ENCODE peak calls at places on chromosomes 11 and 22, in eight cellular contexts. L is endothelial cell of umbilical vein, P is esophagus muscularis mucosa, M is spleen, T is K562, Z is IMR-90, Q is transverse colon, S is NB4. X is an unnamed sample.

GRCh38 chr11:115084191-115084590 is 405.9 kb downstream of the NXPE2 start:
- DNase-seq in Q (no peak), L (no peak), P (no peak), Z (no peak), T (no peak), M (no peak), S (no peak), X (no peak)

GRCh38 chr11:118209037-118209436 is 15.8 kb downstream of the JAML start:
- DNase-seq in S (no peak), M (no peak), T (no peak), L (no peak), Q (no peak), P (no peak), Z (no peak), X (no peak)

GRCh38 chr11:87878373-87878779 is 296.9 kb downstream of the RAB38 start:
- DNase-seq in S (peak; percentile 44), Q (no peak), Z (peak; percentile 57), M (no peak), P (no peak), L (peak; percentile 43), T (peak; percentile 0), X (no peak)

GRCh38 chr11:7591992-7592391 is 78.2 kb downstream of the PPFIBP2 start:
- DNase-seq in S (peak; percentile 64), M (no peak), Z (no peak), L (no peak), P (no peak), Q (no peak), T (no peak), X (no peak)

GRCh38 chr11:98701541-98701940 is 319.2 kb upstream of the CNTN5 start:
- DNase-seq in M (no peak), Z (no peak), P (no peak), Q (no peak), T (no peak), L (no peak), S (no peak), X (no peak)

GRCh38 chr22:39724857-39725256 is 154.3 kb downstream of the CACNA1I start:
- DNase-seq in M (peak; percentile 40), L (no peak), Z (no peak), Q (no peak), P (no peak), T (no peak), S (no peak), X (peak; percentile 81)

GRCh38 chr11:105156231-105156630 is 16.7 kb upstream of the CARD18 start:
- DNase-seq in S (no peak), T (no peak), Z (no peak), M (no peak), L (peak; percentile 61), Q (no peak), P (no peak), X (no peak)

GRCh38 chr11:31641477-31642062 is 132.0 kb downstream of the ELP4 start:
- DNase-seq in P (no peak), T (peak; percentile 40), S (peak; percentile 16), Q (peak; percentile 8), Z (peak; percentile 36), L (peak; percentile 41), M (no peak), X (no peak)

GRCh38 chr11:29173660-29174062 is 843.2 kb downstream of the KCNA4 start:
- DNase-seq in S (no peak), M (no peak), P (no peak), Z (peak; percentile 99), L (peak; percentile 47), Q (no peak), T (no peak), X (no peak)

GRCh38 chr11:1805525-1805924 is 29.3 kb upstream of the SYT8 start:
- DNase-seq in P (no peak), Q (no peak), M (no peak), Z (no peak), L (no peak), T (no peak), S (no peak), X (no peak)

GRCh38 chr22:38272373-38273134 is at the start of gene TMEM184B:
- DNase-seq in S (peak; percentile 71), Z (peak; percentile 58), P (no peak), T (peak; percentile 79), Q (peak; percentile 83), L (peak; percentile 75), M (peak; percentile 94), X (peak; percentile 95)

GRCh38 chr11:68256331-68256741 is 15.4 kb downstream of the C11orf24 start:
- DNase-seq in S (no peak), M (no peak), Q (no peak), L (no peak), T (no peak), Z (peak; percentile 45), P (no peak), X (no peak)

GRCh38 chr11:100550910-100551309 is 136.2 kb upstream of the ARHGAP42 start:
- DNase-seq in M (no peak), Q (no peak), Z (no peak), P (no peak), T (no peak), S (no peak), L (no peak), X (no peak)

GRCh38 chr11:43937434-43938411 is 4.7 kb upstream of the C11orf96 start:
- DNase-seq in Q (no peak), P (no peak), S (peak; percentile 46), T (peak; percentile 23), L (peak; percentile 28), Z (peak; percentile 70), M (no peak), X (no peak)

GRCh38 chr22:39349967-39350802 is at the start of gene SYNGR1:
- DNase-seq in T (peak; percentile 14), Z (no peak), M (peak; percentile 78), P (no peak), S (no peak), Q (no peak), L (no peak), X (no peak)

GRCh38 chr22:39221999-39222686 is 22.6 kb downstream of the PDGFB start:
- DNase-seq in S (no peak), M (peak; percentile 41), T (no peak), Q (no peak), L (no peak), P (no peak), Z (no peak), X (no peak)

GRCh38 chr22:30606455-30607299 is at the start of gene TCN2:
- DNase-seq in T (peak; percentile 73), S (peak; percentile 91), P (peak; percentile 96), Q (peak; percentile 86), M (peak; percentile 88), Z (peak; percentile 77), L (peak; percentile 83), X (peak; percentile 60)

DNA sequence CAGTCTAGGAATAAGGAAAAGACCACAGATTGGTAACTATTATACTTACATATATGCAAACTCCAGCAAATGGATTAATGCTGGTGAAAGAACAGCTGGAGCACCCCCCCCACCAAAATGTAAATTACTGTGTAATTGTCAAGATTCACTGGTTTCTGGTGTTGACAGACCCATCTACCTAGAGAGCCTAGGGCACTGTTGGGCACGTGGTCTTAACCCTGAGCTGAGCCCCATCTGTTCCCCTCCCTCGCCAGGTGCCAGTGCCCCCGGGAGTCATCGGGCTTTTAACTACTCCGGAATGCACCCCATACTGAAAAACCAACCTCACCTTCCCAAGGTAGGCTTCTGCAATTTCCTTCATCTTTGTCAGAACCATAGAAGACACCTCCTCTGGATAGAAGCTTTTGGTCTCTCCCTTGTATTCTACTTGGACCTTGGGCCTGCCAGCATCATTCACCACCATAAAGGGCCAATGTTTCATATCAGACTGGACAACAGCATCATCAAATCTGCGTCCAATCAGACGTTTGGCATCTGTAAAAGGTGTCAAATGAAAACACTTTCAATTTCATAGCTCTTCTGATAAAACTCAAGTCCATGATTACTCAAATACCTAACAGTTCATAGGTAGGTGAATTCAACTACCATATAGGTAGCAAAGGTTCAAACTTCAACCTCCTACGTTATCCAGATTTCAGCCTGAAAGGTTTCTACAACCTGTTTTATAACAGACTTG is 1.5 kb downstream of the HSPA8 start:
- DNase-seq in S (peak; percentile 47), Z (no peak), T (no peak), Q (peak; percentile 20), P (no peak), L (no peak), M (no peak), X (no peak)
- TF ChIP-seq POLR2A in S (no peak), Z (peak; percentile 1), T (no peak), Q (no peak), P (no peak), L (no peak), M (no peak), X (no peak)

DNA sequence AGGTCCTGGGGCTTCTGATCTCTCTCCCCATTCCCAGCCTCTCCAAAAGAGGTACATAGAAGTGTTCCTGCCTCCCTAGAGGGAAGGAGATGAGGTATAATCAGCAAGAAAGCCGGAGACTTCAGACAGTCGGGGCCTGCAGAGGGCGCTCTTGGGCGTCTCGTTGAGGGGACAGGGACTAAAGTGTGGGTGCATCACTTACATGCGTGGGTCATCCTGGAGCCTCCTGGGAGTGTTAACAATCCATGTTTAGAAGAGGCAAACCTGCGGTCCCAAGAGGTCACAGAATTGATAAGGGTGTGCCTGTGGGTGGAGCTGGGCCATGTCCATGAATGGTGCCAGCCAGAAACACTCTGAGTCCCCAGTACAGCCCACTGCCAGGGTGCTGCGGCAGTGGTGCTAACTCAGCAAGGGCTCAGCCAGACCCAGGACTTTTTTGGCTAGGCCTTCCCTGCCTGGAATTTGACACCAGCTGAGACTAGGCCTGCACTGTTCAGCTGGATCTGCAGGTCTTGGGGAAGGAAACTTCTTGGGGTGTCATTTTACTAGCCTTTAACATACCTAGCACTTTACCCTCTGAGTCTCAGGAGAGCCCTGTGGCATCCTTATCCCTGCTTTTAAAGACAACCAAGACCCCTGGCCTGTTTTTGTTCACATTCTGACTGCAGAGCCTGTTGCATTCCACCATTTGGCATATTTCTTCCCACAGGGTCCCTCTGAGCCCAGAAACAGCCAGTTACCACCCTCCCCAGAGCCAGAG is 5.5 kb downstream of the YDJC start:
- DNase-seq in Q (peak; percentile 23), Z (peak; percentile 23), M (no peak), L (no peak), P (no peak), S (peak; percentile 59), T (peak; percentile 97), X (no peak)
- TF ChIP-seq CTCF in Q (peak; percentile 20), Z (peak; percentile 42), M (no peak), L (peak; percentile 59), P (no peak), S (peak; percentile 63), T (no peak), X (no peak)

DNA sequence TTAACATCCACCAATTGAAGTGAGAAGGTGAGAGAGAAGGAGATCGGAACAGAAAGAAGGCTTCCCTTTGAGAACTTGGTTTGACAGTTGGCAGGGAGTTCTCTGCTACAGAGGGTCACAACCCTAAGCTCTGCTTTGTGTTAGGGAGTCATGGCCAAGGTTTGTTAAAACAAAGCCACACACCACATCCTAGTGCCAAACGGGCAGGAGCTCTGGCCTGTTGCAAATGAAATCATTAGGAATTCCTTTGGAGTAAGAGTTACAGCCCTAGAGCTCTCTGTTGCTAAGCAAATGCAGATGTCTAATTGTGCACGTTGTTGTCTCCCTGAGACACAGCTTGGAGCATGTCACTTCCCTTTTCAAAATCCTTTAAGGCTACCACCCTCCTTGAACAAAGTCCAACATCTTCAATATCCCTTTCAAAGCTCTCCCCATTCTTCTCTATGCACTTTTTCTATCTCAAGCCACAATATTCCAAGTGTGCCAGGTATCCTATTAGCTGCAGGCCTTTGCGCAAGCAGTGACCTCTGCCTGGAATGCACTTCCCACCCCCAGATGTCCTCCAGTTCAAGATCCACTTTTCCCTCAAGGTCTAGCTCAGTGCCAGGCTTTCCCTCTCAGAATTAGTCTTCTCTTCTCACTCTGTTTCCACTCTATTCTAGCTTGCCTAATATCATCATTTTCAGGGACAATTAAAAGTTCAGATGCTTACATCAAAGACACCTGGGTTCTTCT is 253.7 kb upstream of the POU2AF2 start:
- DNase-seq in M (no peak), Q (no peak), P (peak; percentile 66), S (no peak), Z (no peak), T (no peak), L (no peak), X (peak; percentile 44)
- H3K4me3 ChIP-seq in M (no peak overlapping the region), Q (no peak overlapping the region), P (no peak overlapping the region), S (no peak overlapping the region), Z (no peak overlapping the region), T (no peak overlapping the region), L (no peak overlapping the region), X (no peak overlapping the region)

GRCh38 chr11:48127521-48128183 is 89.0 kb upstream of the OR4B1 start:
- DNase-seq in L (no peak), P (no peak), T (no peak), Z (no peak), Q (no peak), M (no peak), S (no peak), X (no peak)
- TF ChIP-seq POLR2A in L (no peak), P (no peak), T (no peak), Z (no peak), Q (no peak), M (no peak), S (no peak), X (no peak)